ENCODE peak calls at places on chromosome 22, in seven cellular contexts. One of them, this sample, is unnamed.

GRCh38 chr22:46890819-46891218 is 128.4 kb downstream of the TBC1D22A start:
- DNase-seq in stimulated activated CD4-positive, alpha-beta T cell treated with anti-CD3 and anti-CD28 coated beads, Interleukin-2, amount 100 ng/mL, for 48 hours: no peak
- DNase-seq in HTR-8/SVneo: no peak
- DNase-seq in neural crest cell: no peak
- DNase-seq in lung: no peak
- DNase-seq in Right ventricle myocardium inferior: no peak
- DNase-seq in cerebellum: no peak
- DNase-seq in this sample: no peak

GRCh38 chr22:33811208-33811607 is 109.1 kb downstream of the LARGE1 start:
- DNase-seq in stimulated activated CD4-positive, alpha-beta T cell treated with anti-CD3 and anti-CD28 coated beads, Interleukin-2, amount 100 ng/mL, for 48 hours: no peak
- DNase-seq in HTR-8/SVneo: no peak
- DNase-seq in neural crest cell: no peak
- DNase-seq in lung: no peak
- DNase-seq in Right ventricle myocardium inferior: no peak
- DNase-seq in cerebellum: no peak
- DNase-seq in this sample: no peak

GRCh38 chr22:47282366-47282765 is 519.9 kb downstream of the TBC1D22A start:
- DNase-seq in stimulated activated CD4-positive, alpha-beta T cell treated with anti-CD3 and anti-CD28 coated beads, Interleukin-2, amount 100 ng/mL, for 48 hours: no peak
- DNase-seq in HTR-8/SVneo: no peak
- DNase-seq in neural crest cell: no peak
- DNase-seq in lung: no peak
- DNase-seq in Right ventricle myocardium inferior: no peak
- DNase-seq in cerebellum: no peak
- DNase-seq in this sample: no peak

GRCh38 chr22:38075105-38075825 is 8.7 kb downstream of the SLC16A8 start:
- DNase-seq in stimulated activated CD4-positive, alpha-beta T cell treated with anti-CD3 and anti-CD28 coated beads, Interleukin-2, amount 100 ng/mL, for 48 hours: no peak
- DNase-seq in HTR-8/SVneo: no peak
- DNase-seq in neural crest cell: no peak
- DNase-seq in lung: no peak
- DNase-seq in Right ventricle myocardium inferior: peak; percentile 59
- DNase-seq in cerebellum: no peak
- DNase-seq in this sample: no peak

GRCh38 chr22:19874307-19875060 is 19.8 kb upstream of the GNB1L start:
- DNase-seq in stimulated activated CD4-positive, alpha-beta T cell treated with anti-CD3 and anti-CD28 coated beads, Interleukin-2, amount 100 ng/mL, for 48 hours: no peak
- DNase-seq in HTR-8/SVneo: no peak
- DNase-seq in neural crest cell: no peak
- DNase-seq in lung: peak; percentile 86
- DNase-seq in Right ventricle myocardium inferior: peak; percentile 73
- DNase-seq in cerebellum: no peak
- DNase-seq in this sample: no peak

GRCh38 chr22:40857309-40857851 is 432 bp downstream of the XPNPEP3 start:
- DNase-seq in stimulated activated CD4-positive, alpha-beta T cell treated with anti-CD3 and anti-CD28 coated beads, Interleukin-2, amount 100 ng/mL, for 48 hours: no peak
- DNase-seq in HTR-8/SVneo: no peak
- DNase-seq in neural crest cell: no peak
- DNase-seq in lung: no peak
- DNase-seq in Right ventricle myocardium inferior: no peak
- DNase-seq in cerebellum: peak; percentile 4
- DNase-seq in this sample: no peak

GRCh38 chr22:44369241-44369652 is 56.5 kb upstream of the SHISAL1 start:
- DNase-seq in stimulated activated CD4-positive, alpha-beta T cell treated with anti-CD3 and anti-CD28 coated beads, Interleukin-2, amount 100 ng/mL, for 48 hours: no peak
- DNase-seq in HTR-8/SVneo: no peak
- DNase-seq in neural crest cell: no peak
- DNase-seq in lung: no peak
- DNase-seq in Right ventricle myocardium inferior: peak; percentile 64
- DNase-seq in cerebellum: no peak
- DNase-seq in this sample: no peak

GRCh38 chr22:39240841-39241631 is 3.7 kb downstream of the PDGFB start:
- DNase-seq in stimulated activated CD4-positive, alpha-beta T cell treated with anti-CD3 and anti-CD28 coated beads, Interleukin-2, amount 100 ng/mL, for 48 hours: no peak
- DNase-seq in HTR-8/SVneo: no peak
- DNase-seq in neural crest cell: no peak
- DNase-seq in lung: no peak
- DNase-seq in Right ventricle myocardium inferior: no peak
- DNase-seq in cerebellum: no peak
- DNase-seq in this sample: no peak

GRCh38 chr22:17792289-17792688 is 18.0 kb upstream of the BID start:
- DNase-seq in stimulated activated CD4-positive, alpha-beta T cell treated with anti-CD3 and anti-CD28 coated beads, Interleukin-2, amount 100 ng/mL, for 48 hours: no peak
- DNase-seq in HTR-8/SVneo: no peak
- DNase-seq in neural crest cell: no peak
- DNase-seq in lung: no peak
- DNase-seq in Right ventricle myocardium inferior: no peak
- DNase-seq in cerebellum: no peak
- DNase-seq in this sample: peak; percentile 58

GRCh38 chr22:20131593-20131855 is at the start of gene ZDHHC8:
- DNase-seq in stimulated activated CD4-positive, alpha-beta T cell treated with anti-CD3 and anti-CD28 coated beads, Interleukin-2, amount 100 ng/mL, for 48 hours: no peak
- DNase-seq in HTR-8/SVneo: no peak
- DNase-seq in neural crest cell: no peak
- DNase-seq in lung: no peak
- DNase-seq in Right ventricle myocardium inferior: no peak
- DNase-seq in cerebellum: peak; percentile 82
- DNase-seq in this sample: no peak

GRCh38 chr22:36738416-36739020 is 35.0 kb upstream of the CACNG2 start:
- DNase-seq in stimulated activated CD4-positive, alpha-beta T cell treated with anti-CD3 and anti-CD28 coated beads, Interleukin-2, amount 100 ng/mL, for 48 hours: no peak
- DNase-seq in HTR-8/SVneo: no peak
- DNase-seq in neural crest cell: no peak
- DNase-seq in lung: no peak
- DNase-seq in Right ventricle myocardium inferior: no peak
- DNase-seq in cerebellum: no peak
- DNase-seq in this sample: no peak

GRCh38 chr22:43142881-43143562 is at the start of gene MCAT:
- DNase-seq in stimulated activated CD4-positive, alpha-beta T cell treated with anti-CD3 and anti-CD28 coated beads, Interleukin-2, amount 100 ng/mL, for 48 hours: peak; percentile 78
- DNase-seq in HTR-8/SVneo: peak; percentile 75
- DNase-seq in neural crest cell: peak; percentile 65
- DNase-seq in lung: peak; percentile 88
- DNase-seq in Right ventricle myocardium inferior: peak; percentile 94
- DNase-seq in cerebellum: peak; percentile 88
- DNase-seq in this sample: peak; percentile 69

GRCh38 chr22:40121463-40121862 is 56.3 kb upstream of the TNRC6B start:
- DNase-seq in stimulated activated CD4-positive, alpha-beta T cell treated with anti-CD3 and anti-CD28 coated beads, Interleukin-2, amount 100 ng/mL, for 48 hours: no peak
- DNase-seq in HTR-8/SVneo: no peak
- DNase-seq in neural crest cell: peak; percentile 4
- DNase-seq in lung: no peak
- DNase-seq in Right ventricle myocardium inferior: no peak
- DNase-seq in cerebellum: no peak
- DNase-seq in this sample: no peak

GRCh38 chr22:22111267-22111751 is 128.7 kb upstream of the TOP3B start:
- DNase-seq in stimulated activated CD4-positive, alpha-beta T cell treated with anti-CD3 and anti-CD28 coated beads, Interleukin-2, amount 100 ng/mL, for 48 hours: peak; percentile 37
- DNase-seq in HTR-8/SVneo: peak; percentile 44
- DNase-seq in neural crest cell: no peak
- DNase-seq in lung: no peak
- DNase-seq in Right ventricle myocardium inferior: no peak
- DNase-seq in cerebellum: no peak
- DNase-seq in this sample: no peak

GRCh38 chr22:30206964-30207363 is 39.6 kb downstream of the LIF start:
- DNase-seq in stimulated activated CD4-positive, alpha-beta T cell treated with anti-CD3 and anti-CD28 coated beads, Interleukin-2, amount 100 ng/mL, for 48 hours: no peak
- DNase-seq in HTR-8/SVneo: peak; percentile 83
- DNase-seq in neural crest cell: no peak
- DNase-seq in lung: peak; percentile 55
- DNase-seq in Right ventricle myocardium inferior: no peak
- DNase-seq in cerebellum: no peak
- DNase-seq in this sample: peak; percentile 61

GRCh38 chr22:46622081-46622521 is 1.9 kb downstream of the GRAMD4 start:
- DNase-seq in stimulated activated CD4-positive, alpha-beta T cell treated with anti-CD3 and anti-CD28 coated beads, Interleukin-2, amount 100 ng/mL, for 48 hours: no peak
- DNase-seq in HTR-8/SVneo: no peak
- DNase-seq in neural crest cell: no peak
- DNase-seq in lung: no peak
- DNase-seq in Right ventricle myocardium inferior: peak; percentile 91
- DNase-seq in cerebellum: peak; percentile 41
- DNase-seq in this sample: no peak

GRCh38 chr22:42269407-42270177 is 861 bp downstream of the TCF20 start:
- DNase-seq in stimulated activated CD4-positive, alpha-beta T cell treated with anti-CD3 and anti-CD28 coated beads, Interleukin-2, amount 100 ng/mL, for 48 hours: peak; percentile 62
- DNase-seq in HTR-8/SVneo: peak; percentile 63
- DNase-seq in neural crest cell: peak; percentile 40
- DNase-seq in lung: peak; percentile 64
- DNase-seq in Right ventricle myocardium inferior: peak; percentile 73
- DNase-seq in cerebellum: peak; percentile 34
- DNase-seq in this sample: peak; percentile 77

GRCh38 chr22:19871845-19872778 is 17.4 kb upstream of the GNB1L start:
- DNase-seq in stimulated activated CD4-positive, alpha-beta T cell treated with anti-CD3 and anti-CD28 coated beads, Interleukin-2, amount 100 ng/mL, for 48 hours: no peak
- DNase-seq in HTR-8/SVneo: no peak
- DNase-seq in neural crest cell: no peak
- DNase-seq in lung: no peak
- DNase-seq in Right ventricle myocardium inferior: peak; percentile 53
- DNase-seq in cerebellum: no peak
- DNase-seq in this sample: no peak

GRCh38 chr22:38843201-38843715 is 570 bp downstream of the NPTXR start:
- DNase-seq in stimulated activated CD4-positive, alpha-beta T cell treated with anti-CD3 and anti-CD28 coated beads, Interleukin-2, amount 100 ng/mL, for 48 hours: peak; percentile 41
- DNase-seq in HTR-8/SVneo: peak; percentile 61
- DNase-seq in neural crest cell: peak; percentile 53
- DNase-seq in lung: no peak
- DNase-seq in Right ventricle myocardium inferior: peak; percentile 69
- DNase-seq in cerebellum: no peak
- DNase-seq in this sample: peak; percentile 91

GRCh38 chr22:41367039-41367679 is 14.6 kb upstream of the TEF start:
- DNase-seq in stimulated activated CD4-positive, alpha-beta T cell treated with anti-CD3 and anti-CD28 coated beads, Interleukin-2, amount 100 ng/mL, for 48 hours: peak; percentile 8
- DNase-seq in HTR-8/SVneo: peak; percentile 49
- DNase-seq in neural crest cell: peak; percentile 16
- DNase-seq in lung: peak; percentile 96
- DNase-seq in Right ventricle myocardium inferior: peak; percentile 96
- DNase-seq in cerebellum: peak; percentile 98
- DNase-seq in this sample: no peak

GRCh38 chr22:46292727-46293126 is 3.9 kb upstream of the GTSE1 start:
- DNase-seq in stimulated activated CD4-positive, alpha-beta T cell treated with anti-CD3 and anti-CD28 coated beads, Interleukin-2, amount 100 ng/mL, for 48 hours: no peak
- DNase-seq in HTR-8/SVneo: no peak
- DNase-seq in neural crest cell: no peak
- DNase-seq in lung: no peak
- DNase-seq in Right ventricle myocardium inferior: no peak
- DNase-seq in cerebellum: no peak
- DNase-seq in this sample: no peak

GRCh38 chr22:23068832-23069385 is 1.4 kb upstream of the GNAZ start:
- DNase-seq in stimulated activated CD4-positive, alpha-beta T cell treated with anti-CD3 and anti-CD28 coated beads, Interleukin-2, amount 100 ng/mL, for 48 hours: no peak
- DNase-seq in HTR-8/SVneo: no peak
- DNase-seq in neural crest cell: no peak
- DNase-seq in lung: no peak
- DNase-seq in Right ventricle myocardium inferior: peak; percentile 6
- DNase-seq in cerebellum: no peak
- DNase-seq in this sample: no peak

GRCh38 chr22:29782061-29782845 is 15.1 kb downstream of the UQCR10 start:
- DNase-seq in stimulated activated CD4-positive, alpha-beta T cell treated with anti-CD3 and anti-CD28 coated beads, Interleukin-2, amount 100 ng/mL, for 48 hours: no peak
- DNase-seq in HTR-8/SVneo: no peak
- DNase-seq in neural crest cell: no peak
- DNase-seq in lung: no peak
- DNase-seq in Right ventricle myocardium inferior: peak; percentile 74
- DNase-seq in cerebellum: peak; percentile 60
- DNase-seq in this sample: no peak

GRCh38 chr22:49006207-49007012 is 821.3 kb downstream of the BRD1 start:
- DNase-seq in stimulated activated CD4-positive, alpha-beta T cell treated with anti-CD3 and anti-CD28 coated beads, Interleukin-2, amount 100 ng/mL, for 48 hours: no peak
- DNase-seq in HTR-8/SVneo: no peak
- DNase-seq in neural crest cell: no peak
- DNase-seq in lung: no peak
- DNase-seq in Right ventricle myocardium inferior: no peak
- DNase-seq in cerebellum: no peak
- DNase-seq in this sample: no peak

GRCh38 chr22:33006220-33006954 is 51.8 kb downstream of the SYN3 start:
- DNase-seq in stimulated activated CD4-positive, alpha-beta T cell treated with anti-CD3 and anti-CD28 coated beads, Interleukin-2, amount 100 ng/mL, for 48 hours: no peak
- DNase-seq in HTR-8/SVneo: no peak
- DNase-seq in neural crest cell: no peak
- DNase-seq in lung: no peak
- DNase-seq in Right ventricle myocardium inferior: no peak
- DNase-seq in cerebellum: no peak
- DNase-seq in this sample: no peak

GRCh38 chr22:45885941-45886395 is 91.0 kb downstream of the WNT7B start:
- DNase-seq in stimulated activated CD4-positive, alpha-beta T cell treated with anti-CD3 and anti-CD28 coated beads, Interleukin-2, amount 100 ng/mL, for 48 hours: no peak
- DNase-seq in HTR-8/SVneo: no peak
- DNase-seq in neural crest cell: peak; percentile 51
- DNase-seq in lung: no peak
- DNase-seq in Right ventricle myocardium inferior: no peak
- DNase-seq in cerebellum: no peak
- DNase-seq in this sample: no peak

GRCh38 chr22:19517919-19518567 is 6.2 kb downstream of the CLDN5 start:
- DNase-seq in stimulated activated CD4-positive, alpha-beta T cell treated with anti-CD3 and anti-CD28 coated beads, Interleukin-2, amount 100 ng/mL, for 48 hours: no peak
- DNase-seq in HTR-8/SVneo: no peak
- DNase-seq in neural crest cell: no peak
- DNase-seq in lung: no peak
- DNase-seq in Right ventricle myocardium inferior: no peak
- DNase-seq in cerebellum: no peak
- DNase-seq in this sample: no peak

GRCh38 chr22:24207264-24208011 is 26.2 kb downstream of the SUSD2 start:
- DNase-seq in stimulated activated CD4-positive, alpha-beta T cell treated with anti-CD3 and anti-CD28 coated beads, Interleukin-2, amount 100 ng/mL, for 48 hours: no peak
- DNase-seq in HTR-8/SVneo: no peak
- DNase-seq in neural crest cell: no peak
- DNase-seq in lung: no peak
- DNase-seq in Right ventricle myocardium inferior: no peak
- DNase-seq in cerebellum: no peak
- DNase-seq in this sample: no peak

GRCh38 chr22:20427945-20428417 is 9.6 kb downstream of the SCARF2 start:
- DNase-seq in stimulated activated CD4-positive, alpha-beta T cell treated with anti-CD3 and anti-CD28 coated beads, Interleukin-2, amount 100 ng/mL, for 48 hours: no peak
- DNase-seq in HTR-8/SVneo: no peak
- DNase-seq in neural crest cell: no peak
- DNase-seq in lung: no peak
- DNase-seq in Right ventricle myocardium inferior: no peak
- DNase-seq in cerebellum: no peak
- DNase-seq in this sample: peak; percentile 33

GRCh38 chr22:17446704-17447103 is 77.4 kb downstream of the CECR2 start:
- DNase-seq in stimulated activated CD4-positive, alpha-beta T cell treated with anti-CD3 and anti-CD28 coated beads, Interleukin-2, amount 100 ng/mL, for 48 hours: no peak
- DNase-seq in HTR-8/SVneo: no peak
- DNase-seq in neural crest cell: no peak
- DNase-seq in lung: no peak
- DNase-seq in Right ventricle myocardium inferior: no peak
- DNase-seq in cerebellum: no peak
- DNase-seq in this sample: no peak